ENCODE peak calls at places on chromosome 11, in five cellular contexts. J is GM12865, G is H1, V is H9, L is iPS DF 19.7. D is an unnamed sample.

GRCh38 chr11:85772700-85773099 is 38.2 kb downstream of the SYTL2 start:
- DNase-seq in J (no peak), G (no peak), V (no peak), L (no peak), D (no peak)

GRCh38 chr11:117621226-117621625 is 175.8 kb downstream of the DSCAML1 start:
- DNase-seq in J (peak), G (no peak), V (no peak), L (no peak), D (no peak)

GRCh38 chr11:115550291-115551059 is 46.3 kb upstream of the CADM1 start:
- DNase-seq in J (no peak), G (no peak), V (no peak), L (no peak), D (no peak)

GRCh38 chr11:60935676-60936442 is 11.6 kb downstream of the TMEM132A start:
- DNase-seq in J (no peak), G (no peak), V (no peak), L (no peak), D (no peak)

GRCh38 chr11:130653838-130654601 is 205.6 kb downstream of the ADAMTS15 start:
- DNase-seq in J (no peak), G (peak), V (no peak), L (no peak), D (peak)

GRCh38 chr11:111402411-111402810 is 23.3 kb upstream of the POU2AF1 start:
- DNase-seq in J (no peak), G (no peak), V (no peak), L (no peak), D (no peak)

GRCh38 chr11:86069408-86070086 is 663 bp upstream of the PICALM start:
- DNase-seq in J (peak), G (no peak), V (peak), L (peak), D (no peak)

GRCh38 chr11:35746356-35747153 is 84.0 kb downstream of the TRIM44 start:
- DNase-seq in J (no peak), G (no peak), V (no peak), L (no peak), D (no peak)

GRCh38 chr11:74123008-74123448 is 47.8 kb downstream of the C2CD3 start:
- DNase-seq in J (no peak), G (no peak), V (no peak), L (no peak), D (no peak)

GRCh38 chr11:100585728-100586127 is 101.4 kb upstream of the ARHGAP42 start:
- DNase-seq in J (no peak), G (no peak), V (no peak), L (no peak), D (no peak)

GRCh38 chr11:28860898-28861297 is 752.7 kb downstream of the METTL15 start:
- DNase-seq in J (no peak), G (no peak), V (no peak), L (no peak), D (no peak)

GRCh38 chr11:131658952-131659351 is 288.5 kb downstream of the NTM start:
- DNase-seq in J (peak), G (no peak), V (no peak), L (no peak), D (no peak)

GRCh38 chr11:64448599-64449380 is 89.8 kb downstream of the RPS6KA4 start:
- DNase-seq in J (peak), G (peak), V (peak), L (peak), D (peak)

GRCh38 chr11:45390407-45390806 is 104.3 kb upstream of the SYT13 start:
- DNase-seq in J (no peak), G (no peak), V (no peak), L (no peak), D (no peak)

GRCh38 chr11:116698080-116698479 is 74.7 kb downstream of the BUD13 start:
- DNase-seq in J (no peak), G (peak), V (no peak), L (no peak), D (peak)

GRCh38 chr11:72278911-72279310 is 34.9 kb upstream of the PHOX2A start:
- DNase-seq in J (no peak), G (no peak), V (no peak), L (no peak), D (no peak)

GRCh38 chr11:134407923-134408322 is 4.1 kb downstream of the B3GAT1 start:
- DNase-seq in J (no peak), G (no peak), V (no peak), L (no peak), D (no peak)

GRCh38 chr11:129704831-129705230 is 110.8 kb upstream of the TMEM45B start:
- DNase-seq in J (no peak), G (no peak), V (peak), L (no peak), D (peak)

GRCh38 chr11:43504316-43504950 is 145.7 kb downstream of the TTC17 start:
- DNase-seq in J (peak), G (peak), V (peak), L (no peak), D (no peak)

GRCh38 chr11:79403839-79404238 is 37.0 kb downstream of the TENM4 start:
- DNase-seq in J (no peak), G (no peak), V (no peak), L (no peak), D (no peak)

GRCh38 chr11:27296406-27296994 is 66.5 kb downstream of the CCDC34 start:
- DNase-seq in J (peak), G (no peak), V (no peak), L (no peak), D (no peak)

GRCh38 chr11:44658451-44658850 is 68.3 kb upstream of the TSPAN18 start:
- DNase-seq in J (peak), G (no peak), V (peak), L (no peak), D (no peak)

GRCh38 chr11:112364962-112365481 is 104.4 kb upstream of the PLET1 start:
- DNase-seq in J (no peak), G (no peak), V (no peak), L (no peak), D (no peak)

GRCh38 chr11:3799143-3799542 is 1.8 kb upstream of the NUP98 start:
- DNase-seq in J (no peak), G (no peak), V (no peak), L (no peak), D (no peak)

GRCh38 chr11:65411681-65412070 is 10.9 kb upstream of the NEAT1 start:
- DNase-seq in J (no peak), G (no peak), V (no peak), L (no peak), D (peak)

GRCh38 chr11:104033561-104033960 is 2.9 kb upstream of the DDI1 start:
- DNase-seq in J (no peak), G (no peak), V (no peak), L (no peak), D (no peak)

GRCh38 chr11:69337211-69337721 is 43.3 kb downstream of the MYEOV start:
- DNase-seq in J (peak), G (no peak), V (peak), L (no peak), D (no peak)

GRCh38 chr11:12835286-12835685 is 161.1 kb downstream of the TEAD1 start:
- DNase-seq in J (no peak), G (no peak), V (no peak), L (no peak), D (no peak)

GRCh38 chr11:1864216-1864615 is 11.3 kb downstream of the LSP1 start:
- DNase-seq in J (no peak), G (no peak), V (no peak), L (no peak), D (no peak)

GRCh38 chr11:119484741-119485605 is 62.0 kb upstream of the THY1 start:
- DNase-seq in J (peak), G (peak), V (peak), L (no peak), D (peak)

GRCh38 chr11:133947298-133947905 is 9.4 kb downstream of the IGSF9B start:
- DNase-seq in J (peak), G (peak), V (peak), L (no peak), D (no peak)

GRCh38 chr11:38791346-38791961 is 2193.4 kb upstream of the RAG2 start:
- DNase-seq in J (peak), G (no peak), V (peak), L (peak), D (no peak)

GRCh38 chr11:125091247-125091876 is 20.1 kb downstream of the TMEM218 start:
- DNase-seq in J (peak), G (no peak), V (peak), L (no peak), D (no peak)

GRCh38 chr11:75524576-75525432 is 937 bp downstream of the GDPD5 start:
- DNase-seq in J (no peak), G (peak), V (peak), L (no peak), D (no peak)

GRCh38 chr11:68780829-68781228 is 29.5 kb upstream of the TESMIN start:
- DNase-seq in J (peak), G (peak), V (peak), L (peak), D (no peak)

GRCh38 chr11:33899383-33900037 is 7.6 kb upstream of the LMO2 start:
- DNase-seq in J (no peak), G (no peak), V (no peak), L (no peak), D (peak)

GRCh38 chr11:83702795-83703194 is 416.6 kb upstream of the CCDC90B start:
- DNase-seq in J (no peak), G (no peak), V (no peak), L (no peak), D (no peak)

GRCh38 chr11:66333220-66333877 is 2.9 kb downstream of the RIN1 start:
- DNase-seq in J (no peak), G (no peak), V (no peak), L (no peak), D (no peak)

D was measured in suprapubic skin.